ENCODE peak calls at places on chromosomes 1 and 21, in seven cellular contexts. V is pons, A is islet precursor cell, H is mesothelial cell of epicardium, N is heart left ventricle, Q is GM20000, P is NCI-H2081. E is an unnamed sample.

GRCh38 chr1:88935522-88936222 is 44.3 kb upstream of the GTF2B start:
- DNase-seq in V (peak; percentile 73), H (no peak), Q (peak; percentile 36), P (peak; percentile 13), A (no peak), N (no peak), E (no peak)

GRCh38 chr1:109821831-109822745 is 58.4 kb upstream of the EPS8L3 start:
- DNase-seq in N (no peak), A (peak; percentile 50), H (no peak), V (no peak), P (no peak), Q (peak; percentile 2), E (no peak)

GRCh38 chr1:11295905-11296304 is 22.9 kb downstream of the UBIAD1 start:
- DNase-seq in P (no peak), V (no peak), H (no peak), Q (no peak), N (no peak), A (no peak), E (no peak)

GRCh38 chr21:44596068-44596725 is 3.9 kb upstream of the KRTAP10-6 start:
- DNase-seq in P (no peak), V (no peak), Q (no peak), H (no peak), A (peak; percentile 61), N (no peak), E (no peak)

GRCh38 chr1:59561782-59562181 is 253.0 kb upstream of the HOOK1 start:
- DNase-seq in N (no peak), H (no peak), A (no peak), V (no peak), Q (no peak), P (no peak), E (no peak)

GRCh38 chr1:179807691-179808485 is 64.8 kb downstream of the FAM163A start:
- DNase-seq in H (no peak), Q (no peak), N (no peak), V (no peak), P (no peak), A (peak; percentile 81), E (no peak)

GRCh38 chr1:224212618-224213037 is 29.6 kb downstream of the DEGS1 start:
- DNase-seq in Q (no peak), N (no peak), P (no peak), A (peak; percentile 93), V (no peak), H (no peak), E (no peak)

GRCh38 chr1:211722277-211723175 is 47.1 kb upstream of the NEK2 start:
- DNase-seq in H (no peak), A (no peak), V (no peak), Q (no peak), P (no peak), N (no peak), E (no peak)

GRCh38 chr1:186435336-186435735 is 25.6 kb downstream of the PDC start:
- DNase-seq in N (no peak), P (no peak), A (no peak), H (no peak), V (no peak), Q (no peak), E (no peak)